ENCODE peak calls at places on chromosomes 2 and 18, in five cellular contexts. R is fibroblast of the aortic adventitia; J is PC-3; X is CD8-positive, alpha-beta T cell; T is endothelial cell. L is an unnamed sample.

GRCh38 chr2:235534608-235535422 is 41.0 kb downstream of the AGAP1 start:
- DNase-seq in R (no peak), J (no peak), X (no peak), T (no peak), L (no peak)

GRCh38 chr2:19575618-19576017 is 217.2 kb upstream of the OSR1 start:
- DNase-seq in R (peak), J (no peak), X (no peak), T (no peak), L (no peak)

GRCh38 chr2:75728614-75729419 is 18.1 kb upstream of the GCFC2 start:
- DNase-seq in R (no peak), J (no peak), X (no peak), T (no peak), L (no peak)

GRCh38 chr18:3354506-3354905 is 92.6 kb downstream of the MYL12B start:
- DNase-seq in R (no peak), J (no peak), X (no peak), T (no peak), L (no peak)

GRCh38 chr2:226649871-226650660 is 149.6 kb downstream of the IRS1 start:
- DNase-seq in R (peak), J (peak), X (peak), T (peak), L (no peak)

GRCh38 chr2:127216593-127216992 is 3.5 kb downstream of the CYP27C1 start:
- DNase-seq in R (no peak), J (no peak), X (no peak), T (no peak), L (no peak)

GRCh38 chr2:19073522-19073921 is 284.9 kb downstream of the OSR1 start:
- DNase-seq in R (peak), J (peak), X (no peak), T (no peak), L (no peak)

GRCh38 chr18:37537868-37538525 is 27.6 kb downstream of the CELF4 start:
- DNase-seq in R (peak), J (peak), X (peak), T (peak), L (peak)

GRCh38 chr18:59085797-59086196 is 53.9 kb upstream of the SEC11C start:
- DNase-seq in R (peak), J (no peak), X (no peak), T (no peak), L (no peak)

GRCh38 chr18:3810271-3810670 is 360.3 kb downstream of the TGIF1 start:
- DNase-seq in R (peak), J (no peak), X (no peak), T (no peak), L (no peak)

GRCh38 chr2:176687944-176688343 is 418.7 kb downstream of the MTX2 start:
- DNase-seq in R (no peak), J (no peak), X (no peak), T (no peak), L (no peak)

GRCh38 chr2:238024986-238025385 is 35.8 kb upstream of the SCLY start:
- DNase-seq in R (peak), J (peak), X (peak), T (no peak), L (peak)

GRCh38 chr18:80229342-80229741 is 18.0 kb downstream of the PARD6G start:
- DNase-seq in R (peak), J (no peak), X (no peak), T (no peak), L (peak)

GRCh38 chr2:168697668-168698121 is 104.7 kb upstream of the NOSTRIN start:
- DNase-seq in R (peak), J (peak), X (no peak), T (no peak), L (no peak)

GRCh38 chr2:106269591-106270291 is 75.6 kb upstream of the UXS1 start:
- DNase-seq in R (no peak), J (peak), X (peak), T (no peak), L (peak)

GRCh38 chr2:57760448-57760847 is 286.2 kb upstream of the VRK2 start:
- DNase-seq in R (no peak), J (peak), X (no peak), T (no peak), L (no peak)

GRCh38 chr2:81290846-81291245 is 986.3 kb upstream of the LRRTM1 start:
- DNase-seq in R (no peak), J (no peak), X (no peak), T (no peak), L (no peak)

GRCh38 chr2:163606878-163607277 is 128.9 kb downstream of the FIGN start:
- DNase-seq in R (no peak), J (peak), X (no peak), T (no peak), L (no peak)

GRCh38 chr2:195967336-195967735 is 101.3 kb downstream of the DNAH7 start:
- DNase-seq in R (peak), J (no peak), X (no peak), T (no peak), L (no peak)

GRCh38 chr2:181471227-181471626 is 14.0 kb downstream of the ITGA4 start:
- DNase-seq in R (no peak), J (peak), X (no peak), T (no peak), L (no peak)

GRCh38 chr2:32925976-32926707 is 20.6 kb upstream of the LTBP1 start:
- DNase-seq in R (no peak), J (no peak), X (no peak), T (no peak), L (no peak)

GRCh38 chr2:120451334-120451733 is 105.4 kb downstream of the INHBB start:
- DNase-seq in R (no peak), J (no peak), X (no peak), T (no peak), L (no peak)

GRCh38 chr18:741931-742512 is 29.6 kb upstream of the ENOSF1 start:
- DNase-seq in R (peak), J (peak), X (no peak), T (no peak), L (no peak)

GRCh38 chr2:25050128-25050527 is 8.3 kb downstream of the EFR3B start:
- DNase-seq in R (no peak), J (no peak), X (no peak), T (no peak), L (no peak)

GRCh38 chr2:189297446-189297845 is 117.9 kb upstream of the COL5A2 start:
- DNase-seq in R (peak), J (no peak), X (no peak), T (no peak), L (no peak)

GRCh38 chr2:213104089-213104902 is 47.1 kb downstream of the IKZF2 start:
- DNase-seq in R (peak), J (peak), X (no peak), T (no peak), L (no peak)

GRCh38 chr2:9071032-9071431 is 67.5 kb upstream of the MBOAT2 start:
- DNase-seq in R (peak), J (peak), X (no peak), T (no peak), L (no peak)

GRCh38 chr2:12675801-12676200 is 40.9 kb upstream of the TRIB2 start:
- DNase-seq in R (no peak), J (no peak), X (no peak), T (no peak), L (no peak)

GRCh38 chr2:83115155-83115554 is 1343.9 kb downstream of the SUCLG1 start:
- DNase-seq in R (no peak), J (peak), X (no peak), T (no peak), L (no peak)

GRCh38 chr18:8627107-8627472 is 17.9 kb downstream of the RAB12 start:
- DNase-seq in R (no peak), J (no peak), X (no peak), T (no peak), L (no peak)

GRCh38 chr18:70621710-70622109 is 332.9 kb downstream of the SOCS6 start:
- DNase-seq in R (no peak), J (no peak), X (peak), T (no peak), L (no peak)

GRCh38 chr2:53896864-53897263 is 37.1 kb upstream of the GPR75 start:
- DNase-seq in R (peak), J (peak), X (no peak), T (no peak), L (no peak)

GRCh38 chr2:149562304-149562703 is 25.3 kb downstream of the MMADHC start:
- DNase-seq in R (peak), J (peak), X (no peak), T (no peak), L (no peak)

GRCh38 chr2:207288628-207289027 is 122.9 kb upstream of the KLF7 start:
- DNase-seq in R (no peak), J (no peak), X (no peak), T (no peak), L (no peak)

GRCh38 chr18:8890957-8891464 is 185.7 kb downstream of the MTCL1 start:
- DNase-seq in R (peak), J (peak), X (no peak), T (no peak), L (no peak)

GRCh38 chr2:166494140-166494544 is at the start of gene SCN7A:
- DNase-seq in R (peak), J (peak), X (no peak), T (peak), L (no peak)

GRCh38 chr2:32384529-32384928 is 27.7 kb downstream of the BIRC6 start:
- DNase-seq in R (no peak), J (no peak), X (no peak), T (no peak), L (no peak)

GRCh38 chr2:70029814-70030409 is 57.4 kb upstream of the PCBP1 start:
- DNase-seq in R (peak), J (no peak), X (no peak), T (no peak), L (no peak)

GRCh38 chr2:193251909-193252308 is 1057.2 kb upstream of the TMEFF2 start:
- DNase-seq in R (no peak), J (no peak), X (no peak), T (no peak), L (no peak)

GRCh38 chr2:2862386-2862785 is 515.2 kb downstream of the EIPR1 start:
- DNase-seq in R (no peak), J (no peak), X (no peak), T (no peak), L (no peak)

GRCh38 chr18:72091369-72091768 is 452.8 kb downstream of the CBLN2 start:
- DNase-seq in R (no peak), J (no peak), X (no peak), T (no peak), L (no peak)

GRCh38 chr18:72089432-72089831 is 454.7 kb downstream of the CBLN2 start:
- DNase-seq in R (no peak), J (no peak), X (no peak), T (no peak), L (no peak)

DNA sequence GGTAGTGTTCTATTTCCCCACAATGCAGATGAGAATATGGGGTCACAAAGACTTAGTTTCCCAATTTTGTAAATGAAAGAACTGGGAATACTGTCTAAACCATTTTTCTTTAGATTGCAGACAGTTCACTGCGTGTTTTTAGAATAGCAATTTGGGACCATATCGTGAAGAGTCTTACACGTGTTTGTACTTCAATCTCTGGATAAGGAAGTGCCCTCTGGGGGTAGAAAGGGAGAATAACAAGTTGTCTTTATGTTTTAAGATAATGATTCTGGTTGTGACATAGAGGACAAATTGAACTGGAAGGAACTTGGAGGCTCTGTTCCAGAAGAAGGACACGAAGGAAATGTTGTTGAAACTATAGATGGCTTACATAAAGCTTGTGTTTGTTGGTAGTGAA is 457.7 kb downstream of the CBLN2 start:
- DNase-seq in R (peak), J (peak), X (no peak), T (no peak), L (no peak)
- TF ChIP-seq CTCF in R (peak), J (peak), X (no peak), T (peak), L (peak)

GRCh38 chr2:218582085-218582484 is 13.4 kb downstream of the CNOT9 start:
- DNase-seq in R (peak), J (peak), X (no peak), T (no peak), L (no peak)
- TF ChIP-seq CTCF in R (no peak), J (no peak), X (no peak), T (no peak), L (no peak)

DNA sequence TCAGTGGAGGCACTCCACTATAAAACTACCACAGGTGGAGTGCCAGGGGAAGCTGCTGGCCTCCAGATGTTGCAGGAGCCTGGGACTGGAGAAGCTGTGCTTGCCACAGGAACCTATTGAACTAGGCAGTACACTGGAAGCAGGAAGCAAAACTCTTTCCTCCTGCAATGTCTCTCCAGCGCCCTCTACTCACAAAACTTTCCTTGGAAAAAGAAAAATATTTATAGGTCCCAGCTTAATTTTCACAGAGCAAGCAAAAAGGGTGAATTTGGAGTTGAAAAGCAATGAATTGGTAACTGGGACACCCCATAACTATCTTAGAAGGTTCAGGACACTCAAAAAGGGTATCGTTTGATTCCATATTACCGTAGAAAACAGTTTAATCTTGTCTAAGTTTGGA is 33.2 kb upstream of the REEP1 start:
- DNase-seq in R (no peak), J (no peak), X (no peak), T (no peak), L (no peak)
- TF ChIP-seq CTCF in R (no peak), J (no peak), X (no peak), T (no peak), L (no peak)

GRCh38 chr2:67217398-67217797 is 179.7 kb upstream of the ETAA1 start:
- DNase-seq in R (no peak), J (no peak), X (no peak), T (no peak), L (no peak)

GRCh38 chr2:67216103-67216502 is 181.0 kb upstream of the ETAA1 start:
- DNase-seq in R (no peak), J (no peak), X (no peak), T (no peak), L (no peak)

GRCh38 chr2:67225287-67225973 is 171.7 kb upstream of the ETAA1 start:
- DNase-seq in R (no peak), J (no peak), X (no peak), T (no peak), L (no peak)

GRCh38 chr2:67216881-67217280 is 180.3 kb upstream of the ETAA1 start:
- DNase-seq in R (no peak), J (no peak), X (no peak), T (no peak), L (no peak)

GRCh38 chr2:67221266-67221665 is 175.9 kb upstream of the ETAA1 start:
- DNase-seq in R (peak), J (no peak), X (no peak), T (no peak), L (no peak)
- TF ChIP-seq CTCF in R (no peak), J (no peak), X (no peak), T (no peak), L (no peak)

GRCh38 chr2:223669453-223670225 is 67.5 kb upstream of the SCG2 start:
- DNase-seq in R (peak), J (no peak), X (no peak), T (no peak), L (no peak)

DNA sequence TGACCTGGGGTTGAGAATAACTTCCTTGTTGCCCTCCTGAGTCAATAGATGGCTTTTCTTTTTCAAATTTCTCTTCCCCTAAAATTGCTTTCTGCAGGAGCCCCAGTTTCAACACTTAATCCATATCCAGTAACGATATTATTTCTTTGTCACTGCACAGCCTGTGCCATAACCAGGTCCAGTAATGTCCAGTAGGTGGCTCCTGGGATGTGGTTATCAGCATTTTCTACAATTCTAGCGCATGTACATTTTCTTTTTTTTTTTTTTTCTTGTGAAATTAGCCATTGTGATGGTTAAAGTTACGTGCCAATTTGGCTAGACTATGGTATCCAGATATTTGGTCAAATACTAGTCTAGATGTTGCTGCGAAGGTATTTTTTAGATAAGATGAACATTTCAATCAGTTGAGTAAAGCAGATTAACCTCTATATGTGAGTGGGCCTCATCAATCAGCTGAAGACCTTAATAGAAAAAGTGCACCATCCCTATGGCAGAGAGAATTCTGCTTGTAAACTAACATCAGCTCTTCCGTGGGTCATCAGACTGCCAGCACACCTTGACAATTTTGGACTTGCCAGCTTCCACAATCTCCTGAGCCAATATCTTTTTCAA is 72.9 kb upstream of the SCG2 start:
- DNase-seq in R (peak), J (peak), X (no peak), T (peak), L (no peak)
- TF ChIP-seq CTCF in R (peak), J (peak), X (no peak), T (peak), L (peak)

DNA sequence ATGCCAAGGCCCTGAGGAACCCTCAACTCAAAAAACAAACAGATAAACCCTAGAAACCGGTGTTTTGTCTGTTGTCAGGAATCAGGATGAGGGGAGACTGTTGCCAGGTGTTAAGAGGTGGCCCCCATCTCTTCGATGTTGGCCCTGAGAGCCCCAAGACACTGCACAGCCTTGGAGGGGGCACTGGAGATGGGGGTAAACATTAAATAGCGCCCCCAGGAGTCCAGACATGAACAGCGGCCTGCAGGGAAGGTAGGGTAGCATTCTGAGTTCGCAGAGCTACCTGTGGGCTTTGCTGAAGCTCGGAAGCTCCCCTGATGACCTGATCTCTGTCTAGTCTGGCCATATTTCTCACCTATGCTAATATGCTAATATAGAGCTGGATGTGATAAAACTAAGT is 97.6 kb upstream of the SMAD2 start:
- DNase-seq in R (no peak), J (no peak), X (no peak), T (no peak), L (no peak)
- TF ChIP-seq CTCF in R (no peak), J (peak), X (no peak), T (peak), L (no peak)

DNA sequence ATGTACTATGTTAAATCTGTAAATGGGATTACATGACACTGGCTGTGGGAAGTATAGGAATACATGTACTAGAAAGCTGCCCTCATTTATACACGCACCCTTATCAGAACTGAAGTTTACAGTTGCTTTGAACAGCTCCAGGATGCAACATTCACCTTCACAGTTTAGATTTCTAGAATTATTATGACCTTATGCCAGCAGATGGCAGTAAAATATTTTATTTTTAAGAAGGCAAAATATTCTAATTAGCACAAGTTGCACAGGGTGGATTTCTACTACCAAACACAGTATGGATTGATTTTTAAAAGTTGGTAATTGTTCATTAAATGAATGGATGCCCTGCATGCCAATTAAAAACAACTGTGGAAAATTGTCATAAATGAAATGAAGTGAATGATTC is 670.4 kb downstream of the KCNJ3 start:
- DNase-seq in R (peak), J (peak), X (no peak), T (no peak), L (no peak)
- TF ChIP-seq CTCF in R (no peak), J (peak), X (no peak), T (peak), L (peak)

GRCh38 chr2:14951569-14952285 is 319.2 kb downstream of the LRATD1 start:
- DNase-seq in R (no peak), J (peak), X (no peak), T (no peak), L (no peak)

DNA sequence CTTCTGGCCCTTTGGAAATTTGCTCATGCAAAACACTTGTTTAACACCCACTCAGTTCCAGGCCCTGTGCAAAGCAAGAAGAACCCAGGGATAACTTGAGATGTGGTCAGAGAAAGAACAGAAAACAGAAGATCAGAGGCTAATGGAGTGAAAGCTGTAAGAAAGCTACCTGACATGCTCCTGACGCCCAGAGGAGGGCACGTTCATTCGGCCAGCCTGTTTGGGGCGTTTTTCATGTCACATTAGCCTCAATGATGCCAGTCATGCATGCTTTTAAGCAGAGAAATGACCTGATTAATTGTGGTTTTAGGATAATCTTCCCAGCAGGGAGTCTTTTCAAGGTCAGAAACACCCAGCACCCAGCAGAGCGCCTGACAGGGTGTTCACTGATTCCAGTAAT is 319.9 kb downstream of the LRATD1 start:
- DNase-seq in R (no peak), J (no peak), X (no peak), T (no peak), L (no peak)
- TF ChIP-seq CTCF in R (no peak), J (no peak), X (no peak), T (no peak), L (no peak)